ENCODE peak calls at places on chromosomes 16 and 17, in seven cellular contexts. C is CD8-positive, alpha-beta T cell; K is left ventricle myocardium inferior; B is adrenal gland; W is heart right ventricle; N is H1; O is lower lobe of right lung. M is an unnamed sample.

GRCh38 chr17:79831367-79832210 is 7.7 kb downstream of the CBX4 start:
- DNase-seq in C (no peak), K (peak; percentile 73), B (peak; percentile 84), W (peak; percentile 73), N (peak; percentile 71), O (peak; percentile 70), M (no peak)

GRCh38 chr17:14590458-14591250 is 289.8 kb downstream of the HS3ST3B1 start:
- DNase-seq in C (no peak), K (no peak), B (no peak), W (no peak), N (no peak), O (no peak), M (no peak)

GRCh38 chr17:304461-304860 is 48.1 kb downstream of the RPH3AL start:
- DNase-seq in C (no peak), K (no peak), B (peak; percentile 66), W (peak; percentile 38), N (peak; percentile 65), O (peak; percentile 11), M (no peak)

GRCh38 chr16:11862489-11862888 is 11.1 kb upstream of the RSL1D1 start:
- DNase-seq in C (no peak), K (no peak), B (no peak), W (no peak), N (no peak), O (no peak), M (no peak)

GRCh38 chr16:66858740-66859396 is 14.7 kb downstream of the CA7 start:
- DNase-seq in C (no peak), K (peak; percentile 71), B (peak; percentile 94), W (peak; percentile 70), N (no peak), O (peak; percentile 71), M (no peak)

GRCh38 chr17:57549996-57550395 is 195.1 kb downstream of the CCDC182 start:
- DNase-seq in C (no peak), K (no peak), B (no peak), W (no peak), N (no peak), O (no peak), M (no peak)

GRCh38 chr16:84270071-84270470 is 24.6 kb upstream of the WFDC1 start:
- DNase-seq in C (no peak), K (no peak), B (no peak), W (no peak), N (no peak), O (no peak), M (no peak)

GRCh38 chr17:48484850-48485249 is 46.0 kb downstream of the HOXB1 start:
- DNase-seq in C (no peak), K (no peak), B (no peak), W (no peak), N (no peak), O (no peak), M (no peak)

GRCh38 chr17:80069886-80070177 is 31.5 kb upstream of the GAA start:
- DNase-seq in C (no peak), K (no peak), B (peak; percentile 46), W (no peak), N (no peak), O (no peak), M (no peak)

GRCh38 chr17:44381810-44382209 is 7.6 kb downstream of the ITGA2B start:
- DNase-seq in C (no peak), K (no peak), B (no peak), W (no peak), N (no peak), O (no peak), M (no peak)

GRCh38 chr17:27295945-27296344 is 2.0 kb downstream of the WSB1 start:
- DNase-seq in C (no peak), K (no peak), B (no peak), W (no peak), N (no peak), O (no peak), M (no peak)

GRCh38 chr17:60560860-60561257 is 34.8 kb upstream of the APPBP2 start:
- DNase-seq in C (no peak), K (no peak), B (no peak), W (no peak), N (no peak), O (no peak), M (no peak)

GRCh38 chr17:60555786-60556185 is 29.7 kb upstream of the APPBP2 start:
- DNase-seq in C (no peak), K (no peak), B (no peak), W (no peak), N (no peak), O (no peak), M (no peak)

GRCh38 chr17:60559659-60559994 is 33.6 kb upstream of the APPBP2 start:
- DNase-seq in C (no peak), K (no peak), B (no peak), W (no peak), N (no peak), O (no peak), M (no peak)

GRCh38 chr17:60559995-60560859 is 34.2 kb upstream of the APPBP2 start:
- DNase-seq in C (no peak), K (no peak), B (no peak), W (no peak), N (no peak), O (peak; percentile 56), M (no peak)

DNA sequence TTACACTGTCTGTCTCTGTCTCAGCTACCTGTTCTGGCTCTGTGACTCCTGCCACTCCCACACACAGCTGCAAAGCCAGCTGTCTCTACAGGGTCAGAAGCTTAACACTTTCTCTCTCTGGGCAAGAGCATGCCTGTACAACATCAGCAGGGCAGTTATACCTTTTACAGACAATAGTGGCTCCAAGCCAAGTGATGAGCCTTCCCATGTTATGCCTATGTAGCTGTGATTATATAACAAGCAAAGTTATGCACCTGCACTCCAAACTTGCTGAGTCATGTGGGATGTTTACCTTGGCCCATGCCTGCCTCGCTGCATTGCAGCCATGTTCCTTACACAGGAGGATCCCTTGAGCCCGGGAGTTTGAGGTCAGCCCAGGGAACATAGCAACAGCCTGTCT is 31.8 kb upstream of the APPBP2 start:
- DNase-seq in C (no peak), K (no peak), B (no peak), W (no peak), N (no peak), O (no peak), M (no peak)
- H3K36me3 ChIP-seq in C (no peaks in the 10 kb centered on the region), K (no peaks in the 10 kb centered on the region), B (no peaks in the 10 kb centered on the region), W (no peaks in the 10 kb centered on the region), N (no peaks in the 10 kb centered on the region), O (no peaks in the 10 kb centered on the region), M (no peaks in the 10 kb centered on the region)

GRCh38 chr17:41777579-41778188 is 8.8 kb downstream of the JUP start:
- DNase-seq in C (no peak), K (peak; percentile 83), B (peak; percentile 72), W (peak; percentile 89), N (no peak), O (peak; percentile 71), M (no peak)
- H3K4me1 ChIP-seq in C (no peaks in the 10 kb centered on the region), K (peaks cover 100% of the 10 kb centered on the region), B (peaks cover 35% of the 10 kb centered on the region), W (peaks cover 100% of the 10 kb centered on the region), N (peaks cover 49% of the 10 kb centered on the region), O (peaks cover 91% of the 10 kb centered on the region), M (no peaks in the 10 kb centered on the region)

GRCh38 chr17:74569001-74569391 is 1.7 kb upstream of the CD300H start:
- DNase-seq in C (no peak), K (no peak), B (no peak), W (no peak), N (no peak), O (no peak), M (no peak)
- H3K27ac ChIP-seq in C (no peak overlapping the region), K (no peak overlapping the region), B (no peak overlapping the region), W (no peak overlapping the region), N (no peak overlapping the region), O (no peak overlapping the region), M (no peak overlapping the region)

GRCh38 chr16:70159355-70160348 is 13.9 kb upstream of the CLEC18C start:
- DNase-seq in C (peak; percentile 48), K (no peak), B (no peak), W (peak; percentile 3), N (no peak), O (no peak), M (no peak)
- H3K36me3 ChIP-seq in C (peaks cover 42% of the 10 kb centered on the region), K (peaks cover 79% of the 10 kb centered on the region), B (no peaks in the 10 kb centered on the region), W (peaks cover 3% of the 10 kb centered on the region), N (peaks cover 72% of the 10 kb centered on the region), O (peaks cover 81% of the 10 kb centered on the region), M (peaks cover 12% of the 10 kb centered on the region)

DNA sequence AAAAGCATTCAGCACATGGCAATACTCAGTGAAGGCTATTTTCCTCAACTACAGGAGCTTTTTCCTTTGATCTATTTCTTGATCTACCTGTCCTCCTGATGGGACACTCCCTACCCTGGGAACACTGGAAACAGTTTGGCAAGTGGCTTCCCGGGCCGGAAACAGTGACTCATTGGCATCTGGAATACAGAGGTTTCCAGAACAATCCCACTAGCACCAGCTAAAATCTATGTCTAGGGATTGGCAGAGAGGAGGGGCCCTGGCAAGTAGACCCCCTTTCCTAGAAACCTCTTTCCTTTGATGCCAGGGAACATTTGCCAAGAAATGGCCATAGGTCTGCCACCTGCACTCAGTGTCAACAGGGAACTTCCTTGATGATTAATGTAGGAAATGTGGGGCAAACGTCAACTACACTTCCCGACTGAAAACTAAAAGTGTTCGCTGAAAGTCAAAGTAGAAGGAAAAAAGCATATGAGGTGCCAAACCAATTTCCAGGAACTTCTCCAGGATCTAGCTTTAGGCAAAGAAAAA is 30.4 kb upstream of the FBXW10B start:
- DNase-seq in C (no peak), K (no peak), B (peak; percentile 82), W (peak; percentile 50), N (no peak), O (no peak), M (no peak)
- H3K4me1 ChIP-seq in C (peaks cover 6% of the 10 kb centered on the region), K (peaks cover 65% of the 10 kb centered on the region), B (peaks cover 28% of the 10 kb centered on the region), W (peaks cover 59% of the 10 kb centered on the region), N (peaks cover 15% of the 10 kb centered on the region), O (peaks cover 43% of the 10 kb centered on the region), M (no peaks in the 10 kb centered on the region)

GRCh38 chr17:33952425-33952824 is 302.7 kb upstream of the CCL2 start:
- DNase-seq in C (no peak), K (no peak), B (no peak), W (no peak), N (no peak), O (no peak), M (no peak)
- H3K27ac ChIP-seq in C (no peak overlapping the region), K (no peak overlapping the region), B (no peak overlapping the region), W (no peak overlapping the region), N (no peak overlapping the region), O (no peak overlapping the region), M (no peak overlapping the region)

GRCh38 chr17:82930924-82931695 is 91.3 kb upstream of the ZNF750 start:
- DNase-seq in C (no peak), K (peak; percentile 5), B (no peak), W (no peak), N (no peak), O (peak; percentile 41), M (no peak)

GRCh38 chr17:82927661-82928601 is 88.1 kb upstream of the ZNF750 start:
- DNase-seq in C (no peak), K (peak; percentile 4), B (no peak), W (no peak), N (no peak), O (peak; percentile 42), M (no peak)

GRCh38 chr17:82930043-82930923 is 90.5 kb upstream of the ZNF750 start:
- DNase-seq in C (no peak), K (peak; percentile 10), B (no peak), W (no peak), N (no peak), O (peak; percentile 32), M (no peak)

GRCh38 chr17:82929011-82929622 is 89.3 kb upstream of the ZNF750 start:
- DNase-seq in C (no peak), K (peak; percentile 11), B (peak; percentile 2), W (no peak), N (no peak), O (peak; percentile 37), M (no peak)

GRCh38 chr17:82929676-82930042 is 89.8 kb upstream of the ZNF750 start:
- DNase-seq in C (no peak), K (peak; percentile 9), B (peak; percentile 3), W (no peak), N (no peak), O (peak; percentile 23), M (no peak)
- H3K36me3 ChIP-seq in C (peaks cover 41% of the 10 kb centered on the region), K (peaks cover 93% of the 10 kb centered on the region), B (no peaks in the 10 kb centered on the region), W (no peaks in the 10 kb centered on the region), N (peaks cover 54% of the 10 kb centered on the region), O (peaks cover 98% of the 10 kb centered on the region), M (peaks cover 96% of the 10 kb centered on the region)

GRCh38 chr17:64253470-64253869 is 9.6 kb downstream of the TEX2 start:
- DNase-seq in C (no peak), K (no peak), B (no peak), W (no peak), N (no peak), O (no peak), M (no peak)
- H3K4me1 ChIP-seq in C (no peaks in the 10 kb centered on the region), K (peaks cover 75% of the 10 kb centered on the region), B (peaks cover 12% of the 10 kb centered on the region), W (peaks cover 41% of the 10 kb centered on the region), N (no peaks in the 10 kb centered on the region), O (no peaks in the 10 kb centered on the region), M (no peaks in the 10 kb centered on the region)